ENCODE peak calls at places on chromosomes 1 and 21, in nine cellular contexts. H is iPS DF 6.9, Y is AG10803, K is dorsolateral prefrontal cortex, J is lower leg skin, I is psoas muscle, S is PC-3, L is neuronal stem cell, X is cardiac fibroblast. Q is an unnamed sample.

GRCh38 chr21:38221594-38221993 is 35.2 kb upstream of the KCNJ15 start:
- DNase-seq in H (no peak), Y (peak), K (no peak), J (no peak), I (no peak), S (no peak), L (no peak), X (peak), Q (no peak)

GRCh38 chr1:235067396-235068154 is 61.1 kb downstream of the TOMM20 start:
- DNase-seq in H (no peak), Y (peak), K (peak), J (peak), I (peak), S (peak), L (no peak), X (peak), Q (peak)

GRCh38 chr1:12553963-12554362 is 64.0 kb downstream of the DHRS3 start:
- DNase-seq in H (no peak), Y (no peak), K (no peak), J (no peak), I (no peak), S (no peak), L (no peak), X (peak), Q (no peak)

GRCh38 chr1:225883616-225884265 is 1.6 kb upstream of the TMEM63A start:
- DNase-seq in H (no peak), Y (no peak), K (no peak), J (no peak), I (no peak), S (peak), L (no peak), X (no peak), Q (no peak)

GRCh38 chr1:185279571-185279970 is 37.5 kb downstream of the IVNS1ABP start:
- DNase-seq in H (no peak), Y (peak), K (no peak), J (no peak), I (no peak), S (peak), L (no peak), X (peak), Q (no peak)

GRCh38 chr1:100358210-100358609 is 5.9 kb downstream of the CDC14A start:
- DNase-seq in H (no peak), Y (no peak), K (no peak), J (no peak), I (no peak), S (peak), L (no peak), X (peak), Q (no peak)

GRCh38 chr1:208100906-208101305 is 143.3 kb downstream of the PLXNA2 start:
- DNase-seq in H (no peak), Y (no peak), K (no peak), J (no peak), I (no peak), S (no peak), L (no peak), X (no peak), Q (no peak)

GRCh38 chr1:183989078-183989577 is 48.4 kb downstream of the COLGALT2 start:
- DNase-seq in H (no peak), Y (peak), K (peak), J (peak), I (peak), S (peak), L (no peak), X (peak), Q (peak)

GRCh38 chr1:215044151-215044550 is 38.4 kb upstream of the KCNK2 start:
- DNase-seq in H (no peak), Y (no peak), K (no peak), J (no peak), I (no peak), S (no peak), L (no peak), X (no peak), Q (no peak)

GRCh38 chr1:63723618-63724017 is 50.2 kb upstream of the ROR1 start:
- DNase-seq in H (no peak), Y (no peak), K (no peak), J (no peak), I (no peak), S (peak), L (no peak), X (no peak), Q (no peak)

GRCh38 chr1:67945733-67946374 is 104.6 kb downstream of the DIRAS3 start:
- DNase-seq in H (no peak), Y (no peak), K (no peak), J (no peak), I (no peak), S (no peak), L (no peak), X (no peak), Q (no peak)

GRCh38 chr1:111323231-111323630 is 32.6 kb downstream of the CHIA start:
- DNase-seq in H (no peak), Y (no peak), K (no peak), J (no peak), I (no peak), S (no peak), L (no peak), X (no peak), Q (no peak)

GRCh38 chr1:248045209-248045608 is 1.4 kb upstream of the OR2L3 start:
- DNase-seq in H (no peak), Y (no peak), K (no peak), J (no peak), I (no peak), S (no peak), L (no peak), X (no peak), Q (no peak)

GRCh38 chr1:245292141-245292540 is 137.4 kb downstream of the KIF26B start:
- DNase-seq in H (no peak), Y (no peak), K (no peak), J (no peak), I (no peak), S (no peak), L (no peak), X (no peak), Q (no peak)

GRCh38 chr1:245915851-245916250 is 591.2 kb downstream of the SMYD3 start:
- DNase-seq in H (no peak), Y (no peak), K (no peak), J (no peak), I (no peak), S (no peak), L (no peak), X (no peak), Q (no peak)

GRCh38 chr1:54350360-54350759 is 55.8 kb downstream of the SSBP3 start:
- DNase-seq in H (no peak), Y (no peak), K (no peak), J (no peak), I (no peak), S (no peak), L (no peak), X (no peak), Q (no peak)

GRCh38 chr1:209246660-209247059 is 336.9 kb upstream of the CAMK1G start:
- DNase-seq in H (no peak), Y (no peak), K (no peak), J (no peak), I (no peak), S (peak), L (no peak), X (peak), Q (no peak)

GRCh38 chr1:41423511-41424191 is 60.8 kb downstream of the EDN2 start:
- DNase-seq in H (no peak), Y (no peak), K (no peak), J (no peak), I (peak), S (peak), L (no peak), X (no peak), Q (no peak)

GRCh38 chr1:160374701-160375443 is 8.0 kb downstream of the NHLH1 start:
- DNase-seq in H (no peak), Y (no peak), K (no peak), J (no peak), I (no peak), S (no peak), L (peak), X (no peak), Q (no peak)

GRCh38 chr1:111585461-111586100 is 34.0 kb upstream of the RAP1A start:
- DNase-seq in H (no peak), Y (no peak), K (no peak), J (no peak), I (no peak), S (peak), L (no peak), X (no peak), Q (no peak)

GRCh38 chr1:186681806-186682205 is 1.6 kb upstream of the PTGS2 start:
- DNase-seq in H (no peak), Y (peak), K (no peak), J (no peak), I (no peak), S (no peak), L (no peak), X (peak), Q (no peak)

GRCh38 chr1:202189012-202189790 is 4.4 kb upstream of the LGR6 start:
- DNase-seq in H (no peak), Y (peak), K (peak), J (peak), I (peak), S (peak), L (peak), X (peak), Q (no peak)

GRCh38 chr1:222627232-222627631 is 9.3 kb downstream of the MIA3 start:
- DNase-seq in H (no peak), Y (peak), K (no peak), J (no peak), I (peak), S (peak), L (no peak), X (peak), Q (peak)

GRCh38 chr1:175788586-175789252 is 45.3 kb upstream of the TNR start:
- DNase-seq in H (no peak), Y (no peak), K (peak), J (no peak), I (no peak), S (no peak), L (no peak), X (no peak), Q (no peak)

GRCh38 chr1:101653482-101653946 is 343.2 kb downstream of the OLFM3 start:
- DNase-seq in H (peak), Y (no peak), K (no peak), J (no peak), I (no peak), S (peak), L (peak), X (peak), Q (no peak)

GRCh38 chr21:21688877-21689276 is 690.7 kb downstream of the NCAM2 start:
- DNase-seq in H (peak), Y (peak), K (no peak), J (no peak), I (no peak), S (peak), L (peak), X (peak), Q (no peak)

GRCh38 chr1:12594966-12595838 is 22.8 kb downstream of the DHRS3 start:
- DNase-seq in H (no peak), Y (peak), K (peak), J (peak), I (peak), S (peak), L (peak), X (no peak), Q (no peak)

GRCh38 chr1:157961805-157962762 is 31.4 kb upstream of the KIRREL1 start:
- DNase-seq in H (no peak), Y (peak), K (no peak), J (no peak), I (no peak), S (peak), L (no peak), X (peak), Q (no peak)

GRCh38 chr1:4425892-4426291 is 228.5 kb upstream of the AJAP1 start:
- DNase-seq in H (no peak), Y (no peak), K (no peak), J (no peak), I (no peak), S (no peak), L (no peak), X (no peak), Q (no peak)

GRCh38 chr1:185337221-185337620 is 20.2 kb upstream of the IVNS1ABP start:
- DNase-seq in H (no peak), Y (peak), K (no peak), J (no peak), I (no peak), S (no peak), L (no peak), X (peak), Q (no peak)

GRCh38 chr1:209988706-209989105 is 50.7 kb downstream of the SYT14 start:
- DNase-seq in H (no peak), Y (no peak), K (no peak), J (no peak), I (no peak), S (peak), L (no peak), X (peak), Q (no peak)

GRCh38 chr1:59520759-59521442 is 224.0 kb downstream of the FGGY start:
- DNase-seq in H (no peak), Y (peak), K (no peak), J (no peak), I (no peak), S (no peak), L (no peak), X (peak), Q (peak)

GRCh38 chr1:244751271-244751895 is 84.1 kb upstream of the COX20 start:
- DNase-seq in H (no peak), Y (no peak), K (no peak), J (no peak), I (no peak), S (peak), L (no peak), X (no peak), Q (no peak)

GRCh38 chr1:178818416-178818815 is 52.5 kb downstream of the ANGPTL1 start:
- DNase-seq in H (no peak), Y (peak), K (no peak), J (no peak), I (no peak), S (peak), L (no peak), X (peak), Q (peak)

GRCh38 chr1:231693361-231694080 is 66.9 kb downstream of the DISC1 start:
- DNase-seq in H (no peak), Y (no peak), K (no peak), J (no peak), I (peak), S (no peak), L (no peak), X (no peak), Q (no peak)

GRCh38 chr1:204463125-204464060 is 31.2 kb downstream of the PIK3C2B start:
- DNase-seq in H (no peak), Y (peak), K (no peak), J (no peak), I (peak), S (no peak), L (no peak), X (no peak), Q (no peak)

GRCh38 chr1:231423648-231424047 is 1.6 kb upstream of the EGLN1 start:
- DNase-seq in H (no peak), Y (no peak), K (no peak), J (no peak), I (no peak), S (peak), L (no peak), X (no peak), Q (no peak)

GRCh38 chr1:180912801-180913616 is at the start of gene KIAA1614:
- DNase-seq in H (no peak), Y (peak), K (no peak), J (no peak), I (peak), S (no peak), L (peak), X (peak), Q (peak)

GRCh38 chr1:182674346-182675246 is 9.8 kb downstream of the RGS8 start:
- DNase-seq in H (no peak), Y (peak), K (no peak), J (no peak), I (peak), S (no peak), L (no peak), X (no peak), Q (no peak)

GRCh38 chr1:29179641-29180184 is 2.0 kb downstream of the SRSF4 start:
- DNase-seq in H (no peak), Y (peak), K (no peak), J (no peak), I (no peak), S (no peak), L (no peak), X (peak), Q (no peak)

GRCh38 chr1:29181413-29182225 is at the start of gene SRSF4:
- DNase-seq in H (peak), Y (peak), K (peak), J (peak), I (peak), S (peak), L (peak), X (peak), Q (peak)

GRCh38 chr1:29176567-29176966 is 5.1 kb downstream of the SRSF4 start:
- DNase-seq in H (no peak), Y (peak), K (no peak), J (no peak), I (no peak), S (no peak), L (no peak), X (no peak), Q (no peak)

GRCh38 chr1:29180497-29181412 is 945 bp downstream of the SRSF4 start:
- DNase-seq in H (no peak), Y (no peak), K (no peak), J (no peak), I (no peak), S (peak), L (no peak), X (no peak), Q (no peak)

DNA sequence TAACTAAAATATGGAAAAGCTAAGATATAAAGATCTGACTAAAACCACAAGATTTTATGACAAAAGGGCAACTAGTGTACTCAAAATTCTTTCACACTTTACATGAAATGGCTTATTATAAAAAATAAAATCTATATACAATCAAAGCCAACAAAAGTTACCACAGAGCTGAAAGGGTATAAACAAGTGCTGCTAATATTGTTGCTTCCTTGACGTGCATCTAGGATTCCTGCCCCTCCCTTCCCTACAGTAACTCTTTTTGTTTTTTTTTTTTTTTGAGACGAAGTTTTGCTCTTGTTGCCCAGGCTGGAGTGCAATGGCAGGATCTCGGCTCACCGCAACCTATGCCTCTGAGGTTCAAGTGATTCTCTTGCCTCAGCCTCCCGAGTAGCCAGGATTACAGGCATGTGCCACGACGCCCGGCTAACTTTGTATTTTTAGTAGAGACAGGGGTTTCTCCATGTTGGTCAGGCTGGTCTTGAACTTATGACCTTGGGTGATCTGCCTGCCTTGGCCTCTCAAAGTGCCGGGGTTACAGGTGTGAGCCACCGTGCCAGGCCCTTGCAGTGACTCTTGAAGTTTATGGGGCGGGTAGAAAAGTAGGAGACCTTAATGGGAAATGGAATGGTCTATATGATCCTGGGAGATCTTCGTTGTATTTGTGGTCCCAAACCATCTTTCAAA is 4.5 kb downstream of the SRSF4 start:
- DNase-seq in H (no peak), Y (peak), K (no peak), J (no peak), I (no peak), S (no peak), L (no peak), X (no peak), Q (no peak)
- H3K4me3 ChIP-seq in H (no peak), Y (no peak), K (no peak), J (no peak), I (peak), S (no peak), L (no peak), X (no peak), Q (no peak)

DNA sequence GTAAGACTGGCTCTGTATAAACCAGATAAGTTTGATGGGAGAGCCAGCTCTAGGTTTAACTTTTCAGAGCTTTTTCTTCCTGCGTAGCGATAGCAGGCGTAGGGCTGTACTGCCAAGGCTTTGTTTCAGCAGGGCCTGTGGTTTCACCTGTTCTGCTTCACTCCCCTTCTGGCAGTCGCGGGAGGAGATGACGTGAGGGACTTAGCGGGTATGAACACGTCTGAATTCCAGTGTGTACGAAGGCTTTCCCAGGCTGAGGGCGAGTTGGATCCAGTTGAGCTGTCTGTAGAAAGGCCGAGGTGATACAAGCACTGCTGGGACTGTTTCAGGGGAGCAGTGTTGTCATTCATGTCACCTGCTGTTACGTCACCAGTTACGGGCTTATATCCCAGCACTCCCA is 21.2 kb downstream of the PEX14 start:
- DNase-seq in H (no peak), Y (no peak), K (no peak), J (peak), I (peak), S (no peak), L (no peak), X (no peak), Q (no peak)
- H3K4me3 ChIP-seq in H (no peak), Y (no peak), K (no peak), J (no peak), I (no peak), S (no peak), L (no peak), X (no peak), Q (no peak)

GRCh38 chr1:33337994-33338494 is 17.1 kb upstream of the A3GALT2 start:
- DNase-seq in H (no peak), Y (peak), K (no peak), J (peak), I (no peak), S (no peak), L (no peak), X (peak), Q (peak)

GRCh38 chr1:33338495-33339211 is 17.8 kb upstream of the A3GALT2 start:
- DNase-seq in H (no peak), Y (peak), K (peak), J (peak), I (peak), S (no peak), L (no peak), X (peak), Q (peak)

GRCh38 chr1:33341190-33341589 is 20.3 kb upstream of the A3GALT2 start:
- DNase-seq in H (no peak), Y (peak), K (peak), J (no peak), I (no peak), S (peak), L (no peak), X (no peak), Q (no peak)

GRCh38 chr1:33342041-33342723 is 21.3 kb upstream of the A3GALT2 start:
- DNase-seq in H (no peak), Y (peak), K (peak), J (peak), I (peak), S (peak), L (peak), X (peak), Q (peak)

GRCh38 chr1:33339413-33339812 is 18.5 kb upstream of the A3GALT2 start:
- DNase-seq in H (no peak), Y (no peak), K (peak), J (no peak), I (peak), S (no peak), L (no peak), X (peak), Q (no peak)
- H3K4me3 ChIP-seq in H (no peak), Y (no peak), K (peak), J (no peak), I (peak), S (no peak), L (no peak), X (peak), Q (no peak)

GRCh38 chr1:116457944-116458343 is 84.9 kb downstream of the ATP1A1 start:
- DNase-seq in H (no peak), Y (no peak), K (no peak), J (no peak), I (peak), S (no peak), L (no peak), X (no peak), Q (peak)
- H3K4me3 ChIP-seq in H (no peak), Y (no peak), K (no peak), J (no peak), I (no peak), S (no peak), L (no peak), X (no peak), Q (no peak)

GRCh38 chr1:156155760-156156495 is 2.5 kb downstream of the SEMA4A start:
- DNase-seq in H (no peak), Y (no peak), K (no peak), J (no peak), I (no peak), S (no peak), L (no peak), X (no peak), Q (no peak)
- H3K4me3 ChIP-seq in H (no peak), Y (no peak), K (no peak), J (no peak), I (no peak), S (no peak), L (no peak), X (no peak), Q (no peak)

GRCh38 chr1:243257189-243257588 is 1.3 kb downstream of the SDCCAG8 start:
- DNase-seq in H (no peak), Y (no peak), K (no peak), J (no peak), I (no peak), S (no peak), L (no peak), X (no peak), Q (no peak)
- H3K4me3 ChIP-seq in H (no peak), Y (peak), K (peak), J (no peak), I (peak), S (peak), L (no peak), X (peak), Q (peak)

DNA sequence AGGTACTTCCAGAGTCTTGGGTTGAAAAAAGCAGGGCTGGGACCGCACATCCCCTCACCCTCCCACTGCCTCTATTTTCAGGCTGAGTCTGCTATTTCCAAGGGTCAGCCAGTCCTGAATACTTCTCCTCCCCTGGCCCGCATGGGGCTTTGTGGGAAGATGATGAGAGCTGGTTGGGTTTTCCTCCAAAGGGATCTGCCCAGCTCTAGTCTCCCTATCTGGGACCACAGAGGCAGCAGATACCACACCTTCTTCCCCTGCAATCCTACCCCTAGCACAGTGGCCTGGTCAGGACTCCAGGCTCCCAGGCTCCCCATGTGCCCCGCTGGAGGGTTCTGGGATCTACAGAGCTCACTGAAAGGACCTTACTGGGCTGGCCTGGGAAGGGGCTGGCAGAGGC is 13.2 kb downstream of the CACNA1S start:
- DNase-seq in H (no peak), Y (no peak), K (no peak), J (no peak), I (no peak), S (no peak), L (no peak), X (no peak), Q (no peak)
- H3K4me3 ChIP-seq in H (no peak), Y (no peak), K (no peak), J (no peak), I (no peak), S (no peak), L (no peak), X (no peak), Q (no peak)

Q was measured in skeletal muscle cell.